ENCODE peak calls at places on chromosomes 4 and X, in seven cellular contexts. W is prostate gland, F is foreskin keratinocyte, R is fibroblast of lung, X is aorta, V is OCI-LY7, C is adrenal gland. Y is an unnamed sample. For H3K4me1, the result is how much of the 10 kb centered on the place peaks cover.

GRCh38 chr4:122716825-122717448 is 15.6 kb upstream of the BBS12 start:
- DNase-seq in W (peak), F (no peak), R (peak), X (peak), V (peak), C (peak), Y (no peak)

GRCh38 chr4:75990129-75990528 is 616 bp downstream of the SDAD1 start:
- DNase-seq in W (no peak), F (no peak), R (peak), X (no peak), V (peak), C (no peak), Y (no peak)

GRCh38 chr4:7383251-7383650 is 51.5 kb downstream of the PSAPL1 start:
- DNase-seq in W (no peak), F (no peak), R (no peak), X (no peak), V (no peak), C (no peak), Y (no peak)

GRCh38 chr4:82710202-82710929 is 88.2 kb downstream of the SCD5 start:
- DNase-seq in W (no peak), F (no peak), R (peak), X (no peak), V (no peak), C (no peak), Y (peak)

GRCh38 chrX:148498067-148498466 is 2.4 kb upstream of the AFF2 start:
- DNase-seq in W (no peak), F (no peak), R (no peak), X (no peak), V (no peak), C (no peak), Y (no peak)

GRCh38 chr4:76607266-76607799 is 172.3 kb downstream of the SHROOM3 start:
- DNase-seq in W (no peak), F (no peak), R (peak), X (no peak), V (no peak), C (no peak), Y (no peak)

GRCh38 chrX:15619053-15619772 is 18.5 kb upstream of the ACE2 start:
- DNase-seq in W (peak), F (peak), R (peak), X (no peak), V (no peak), C (peak), Y (no peak)

GRCh38 chr4:40645576-40645975 is 15.9 kb upstream of the RBM47 start:
- DNase-seq in W (no peak), F (no peak), R (no peak), X (no peak), V (no peak), C (no peak), Y (no peak)

GRCh38 chrX:100408643-100409315 is 1.3 kb downstream of the PCDH19 start:
- DNase-seq in W (no peak), F (no peak), R (no peak), X (no peak), V (no peak), C (no peak), Y (no peak)

GRCh38 chrX:74534569-74535038 is 79.8 kb downstream of the RLIM start:
- DNase-seq in W (no peak), F (peak), R (peak), X (no peak), V (no peak), C (no peak), Y (no peak)

GRCh38 chr4:171880136-171880535 is 66.9 kb downstream of the GALNTL6 start:
- DNase-seq in W (no peak), F (peak), R (peak), X (no peak), V (no peak), C (no peak), Y (no peak)

GRCh38 chrX:46686003-46686645 is 72.8 kb downstream of the SLC9A7 start:
- DNase-seq in W (peak), F (no peak), R (peak), X (no peak), V (peak), C (peak), Y (peak)

GRCh38 chr4:183834252-183834651 is 70.9 kb upstream of the STOX2 start:
- DNase-seq in W (no peak), F (no peak), R (no peak), X (no peak), V (no peak), C (no peak), Y (no peak)

GRCh38 chr4:43394976-43395375 is 502.5 kb downstream of the GRXCR1 start:
- DNase-seq in W (no peak), F (no peak), R (peak), X (no peak), V (no peak), C (no peak), Y (no peak)

GRCh38 chrX:8090906-8091305 is 80.2 kb downstream of the VCX2 start:
- DNase-seq in W (no peak), F (peak), R (peak), X (no peak), V (no peak), C (no peak), Y (no peak)

GRCh38 chr4:109214622-109215350 is 87.7 kb downstream of the COL25A1 start:
- DNase-seq in W (no peak), F (no peak), R (peak), X (no peak), V (no peak), C (no peak), Y (no peak)

GRCh38 chrX:97563531-97564133 is 679.9 kb downstream of the RPA4 start:
- DNase-seq in W (peak), F (peak), R (peak), X (peak), V (peak), C (peak), Y (no peak)

GRCh38 chrX:1592128-1592862 is 891 bp downstream of the AKAP17A start:
- DNase-seq in W (no peak), F (no peak), R (peak), X (peak), V (peak), C (no peak), Y (no peak)

GRCh38 chrX:50606300-50606950 is 135.8 kb upstream of the DGKK start:
- DNase-seq in W (no peak), F (no peak), R (no peak), X (no peak), V (no peak), C (no peak), Y (no peak)

GRCh38 chr4:101556845-101557244 is 209.5 kb upstream of the PPP3CA start:
- DNase-seq in W (no peak), F (no peak), R (no peak), X (no peak), V (no peak), C (no peak), Y (no peak)

GRCh38 chr4:48557478-48557877 is 67.4 kb downstream of the ZAR1 start:
- DNase-seq in W (no peak), F (no peak), R (peak), X (no peak), V (no peak), C (no peak), Y (no peak)

GRCh38 chrX:134377537-134377936 is 82.4 kb upstream of the HPRT1 start:
- DNase-seq in W (peak), F (no peak), R (peak), X (no peak), V (peak), C (peak), Y (no peak)

GRCh38 chr4:176272799-176273198 is 3.8 kb upstream of the ASB5 start:
- DNase-seq in W (no peak), F (no peak), R (no peak), X (no peak), V (no peak), C (no peak), Y (no peak)

GRCh38 chr4:139968831-139969230 is 185.2 kb downstream of the MAML3 start:
- DNase-seq in W (no peak), F (no peak), R (no peak), X (no peak), V (no peak), C (no peak), Y (no peak)

GRCh38 chr4:40525811-40526598 is 103.7 kb downstream of the RBM47 start:
- DNase-seq in W (peak), F (peak), R (peak), X (peak), V (no peak), C (peak), Y (peak)

GRCh38 chrX:15525664-15526416 is 25.2 kb downstream of the BMX start:
- DNase-seq in W (no peak), F (no peak), R (no peak), X (no peak), V (no peak), C (no peak), Y (no peak)

GRCh38 chr4:8294036-8294435 is 24.5 kb downstream of the HTRA3 start:
- DNase-seq in W (no peak), F (no peak), R (no peak), X (peak), V (no peak), C (no peak), Y (no peak)

GRCh38 chr4:101033986-101034385 is 313.3 kb downstream of the PPP3CA start:
- DNase-seq in W (no peak), F (no peak), R (no peak), X (no peak), V (no peak), C (no peak), Y (no peak)

GRCh38 chr4:54289316-54289715 is 60.2 kb downstream of the PDGFRA start:
- DNase-seq in W (no peak), F (no peak), R (no peak), X (no peak), V (no peak), C (no peak), Y (no peak)

GRCh38 chr4:130545596-130545995 is 1449.6 kb downstream of the C4orf33 start:
- DNase-seq in W (no peak), F (no peak), R (no peak), X (no peak), V (no peak), C (no peak), Y (no peak)

GRCh38 chr4:41538017-41538733 is at the start of gene LIMCH1:
- DNase-seq in W (peak), F (no peak), R (peak), X (peak), V (no peak), C (peak), Y (no peak)

GRCh38 chr4:77240469-77241066 is 83.6 kb downstream of the CCNG2 start:
- DNase-seq in W (peak), F (no peak), R (peak), X (peak), V (peak), C (peak), Y (peak)

GRCh38 chrX:41086627-41086932 is 1.3 kb downstream of the USP9X start:
- DNase-seq in W (no peak), F (no peak), R (no peak), X (no peak), V (no peak), C (no peak), Y (no peak)

GRCh38 chr4:146428298-146428697 is 93.4 kb downstream of the SLC10A7 start:
- DNase-seq in W (no peak), F (no peak), R (no peak), X (no peak), V (no peak), C (no peak), Y (no peak)

GRCh38 chr4:27318740-27319139 is 458.1 kb downstream of the STIM2 start:
- DNase-seq in W (no peak), F (peak), R (no peak), X (no peak), V (peak), C (no peak), Y (peak)

GRCh38 chr4:40963912-40964478 is 214.2 kb downstream of the NSUN7 start:
- DNase-seq in W (no peak), F (no peak), R (peak), X (no peak), V (no peak), C (no peak), Y (no peak)

GRCh38 chr4:155974476-155974749 is 20.7 kb upstream of the CTSO start:
- DNase-seq in W (no peak), F (no peak), R (no peak), X (no peak), V (no peak), C (no peak), Y (no peak)

GRCh38 chrX:141641138-141641537 is 51.6 kb downstream of the SPANXA2 start:
- DNase-seq in W (no peak), F (no peak), R (no peak), X (no peak), V (no peak), C (no peak), Y (no peak)

GRCh38 chr4:24279492-24279891 is 304.9 kb downstream of the DHX15 start:
- DNase-seq in W (no peak), F (no peak), R (no peak), X (no peak), V (no peak), C (no peak), Y (no peak)

GRCh38 chr4:8019396-8020365 is 80.0 kb upstream of the AFAP1 start:
- DNase-seq in W (peak), F (peak), R (no peak), X (no peak), V (no peak), C (no peak), Y (no peak)

DNA sequence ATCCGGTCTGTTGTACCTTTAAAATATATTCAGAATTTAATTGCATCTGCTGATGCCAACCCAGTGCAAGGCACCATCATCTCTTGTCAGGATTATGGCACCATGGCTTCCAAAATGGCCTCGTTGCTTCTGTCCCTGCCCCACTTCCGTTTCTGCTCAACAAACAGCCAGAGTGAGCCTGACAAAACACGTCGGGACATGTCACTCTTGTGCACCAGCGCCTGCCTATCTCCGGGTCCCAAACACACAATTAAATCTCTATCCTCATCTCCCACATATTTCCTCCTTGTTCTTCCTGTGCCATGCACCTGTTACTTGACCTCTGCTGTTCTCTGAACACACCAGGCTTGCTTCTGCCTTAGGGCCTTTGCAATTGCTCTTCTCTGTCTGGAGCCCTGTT is 12.8 kb upstream of the CD38 start:
- DNase-seq in W (no peak), F (no peak), R (no peak), X (no peak), V (no peak), C (no peak), Y (no peak)
- H3K4me1 ChIP-seq in W (under half), F (under half), R (under half), X (under half), V (under half), C (under half), Y (under half)

GRCh38 chr4:108140328-108140727 is 28.4 kb downstream of the LEF1 start:
- DNase-seq in W (no peak), F (no peak), R (no peak), X (no peak), V (no peak), C (no peak), Y (no peak)

GRCh38 chr4:108143515-108143914 is 25.2 kb downstream of the LEF1 start:
- DNase-seq in W (no peak), F (no peak), R (no peak), X (no peak), V (no peak), C (no peak), Y (no peak)

GRCh38 chr4:108142870-108143269 is 25.9 kb downstream of the LEF1 start:
- DNase-seq in W (no peak), F (no peak), R (no peak), X (no peak), V (no peak), C (no peak), Y (no peak)

GRCh38 chr4:108139089-108139488 is 29.6 kb downstream of the LEF1 start:
- DNase-seq in W (no peak), F (no peak), R (no peak), X (no peak), V (no peak), C (no peak), Y (no peak)

GRCh38 chr4:108141213-108142045 is 27.3 kb downstream of the LEF1 start:
- DNase-seq in W (no peak), F (no peak), R (peak), X (no peak), V (no peak), C (no peak), Y (no peak)
- H3K4me1 ChIP-seq in W (under half), F (under half), R (under half), X (under half), V (half or more), C (under half), Y (under half)

DNA sequence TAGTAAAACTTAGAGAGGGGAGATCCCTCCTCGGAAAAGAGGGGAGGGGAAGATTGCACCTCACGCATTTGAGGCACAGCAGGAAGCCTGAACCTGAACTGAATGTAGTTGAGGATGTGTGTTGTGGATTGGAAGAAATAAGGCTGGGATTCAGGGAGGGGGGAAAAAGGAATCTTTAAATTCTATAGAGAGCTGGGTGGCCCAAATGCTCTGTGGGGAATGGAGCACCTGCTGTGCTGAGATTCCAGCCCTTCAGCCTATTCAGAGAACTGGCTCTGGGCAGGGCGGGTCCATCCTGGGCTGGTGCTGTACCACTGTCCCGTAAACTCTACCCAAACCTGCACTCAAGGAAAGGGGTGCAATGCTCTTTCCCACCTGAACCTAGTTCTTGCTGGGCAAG is 4.1 kb downstream of the FOXO4 start:
- DNase-seq in W (no peak), F (no peak), R (no peak), X (no peak), V (no peak), C (no peak), Y (peak)
- H3K4me1 ChIP-seq in W (under half), F (under half), R (under half), X (under half), V (under half), C (under half), Y (under half)

DNA sequence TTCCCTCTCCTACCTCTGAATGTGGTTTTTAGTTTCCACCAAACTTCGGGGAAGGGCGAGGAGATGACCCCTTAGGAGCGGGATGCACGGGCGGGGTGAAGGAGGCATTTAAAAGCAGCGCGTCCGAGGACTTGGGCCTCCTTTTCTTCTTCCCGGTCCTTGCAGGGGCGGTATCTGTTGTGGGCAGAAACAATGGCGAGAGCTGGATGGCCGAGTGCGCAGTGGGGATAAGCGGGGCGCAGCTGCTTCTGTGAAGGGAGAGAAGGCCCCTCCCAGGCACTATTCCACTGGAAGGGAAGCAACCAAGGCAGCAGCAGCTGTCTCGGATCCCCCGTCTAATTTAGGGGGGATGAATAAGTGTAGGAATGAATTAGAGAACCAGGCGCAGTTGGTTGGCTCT is 930 bp downstream of the SMARCA5 start:
- DNase-seq in W (peak), F (peak), R (peak), X (peak), V (peak), C (peak), Y (no peak)
- H3K4me1 ChIP-seq in W (under half), F (under half), R (under half), X (under half), V (under half), C (under half), Y (under half)

GRCh38 chr4:2847297-2847871 is 3.7 kb downstream of the ADD1 start:
- DNase-seq in W (no peak), F (no peak), R (no peak), X (no peak), V (no peak), C (no peak), Y (no peak)
- H3K4me1 ChIP-seq in W (under half), F (under half), R (under half), X (under half), V (under half), C (under half), Y (under half)

Y was measured in NT2/D1.